ENCODE peak calls at places on chromosome 6, in ten cellular contexts. U, H, A, C, W, F, T, Q, N and I are unnamed samples.

GRCh38 chr6:158018851-158019361 is 37.2 kb downstream of the SYNJ2 start:
- DNase-seq in U (no peak), H (no peak), A (no peak), C (peak; percentile 75), W (no peak), F (no peak), T (peak; percentile 63), Q (no peak), N (no peak), I (peak; percentile 76)

GRCh38 chr6:160419488-160419887 is 71.3 kb downstream of the SLC22A3 start:
- DNase-seq in U (no peak), H (no peak), A (no peak), C (peak; percentile 48), W (no peak), F (no peak), T (peak; percentile 34), Q (no peak), N (no peak), I (no peak)

GRCh38 chr6:157867981-157868380 is 44.9 kb downstream of the SNX9 start:
- DNase-seq in U (no peak), H (no peak), A (no peak), C (no peak), W (no peak), F (no peak), T (no peak), Q (no peak), N (no peak), I (no peak)

GRCh38 chr6:158818580-158819212 is 472 bp downstream of the EZR start:
- DNase-seq in U (peak; percentile 41), H (peak; percentile 37), A (no peak), C (peak; percentile 70), W (peak; percentile 70), F (peak; percentile 71), T (peak; percentile 69), Q (peak; percentile 68), N (peak; percentile 69), I (peak; percentile 92)

GRCh38 chr6:52475307-52475706 is 55.2 kb downstream of the EFHC1 start:
- DNase-seq in U (no peak), H (no peak), A (no peak), C (no peak), W (no peak), F (no peak), T (peak; percentile 51), Q (no peak), N (no peak), I (no peak)

GRCh38 chr6:158999154-158999668 is 791 bp downstream of the RSPH3 start:
- DNase-seq in U (no peak), H (no peak), A (no peak), C (peak; percentile 14), W (no peak), F (no peak), T (peak; percentile 25), Q (no peak), N (no peak), I (no peak)

GRCh38 chr6:121666809-121667208 is 231.4 kb downstream of the GJA1 start:
- DNase-seq in U (no peak), H (no peak), A (peak; percentile 45), C (peak; percentile 78), W (no peak), F (no peak), T (peak; percentile 78), Q (no peak), N (no peak), I (no peak)

GRCh38 chr6:12748815-12749521 is 32.4 kb downstream of the PHACTR1 start:
- DNase-seq in U (no peak), H (peak; percentile 58), A (no peak), C (no peak), W (no peak), F (no peak), T (peak; percentile 32), Q (peak; percentile 35), N (peak; percentile 83), I (peak; percentile 81)

GRCh38 chr6:20876016-20876415 is 341.8 kb downstream of the CDKAL1 start:
- DNase-seq in U (no peak), H (no peak), A (no peak), C (peak; percentile 50), W (no peak), F (no peak), T (peak; percentile 50), Q (no peak), N (no peak), I (no peak)

GRCh38 chr6:42970859-42971612 is 7.9 kb downstream of the PEX6 start:
- DNase-seq in U (no peak), H (no peak), A (no peak), C (no peak), W (no peak), F (no peak), T (no peak), Q (no peak), N (no peak), I (no peak)

GRCh38 chr6:23621026-23621425 is 505.0 kb upstream of the NRSN1 start:
- DNase-seq in U (no peak), H (no peak), A (no peak), C (no peak), W (no peak), F (no peak), T (peak; percentile 45), Q (no peak), N (no peak), I (no peak)

GRCh38 chr6:149359439-149359838 is 40.6 kb upstream of the SUMO4 start:
- DNase-seq in U (no peak), H (no peak), A (no peak), C (no peak), W (no peak), F (no peak), T (no peak), Q (no peak), N (no peak), I (no peak)